ENCODE peak calls at places on chromosome 4, in four cellular contexts. J is HFF-Myc, E is uterus, N is AG04450. R is an unnamed sample.

GRCh38 chr4:176404591-176404990 is 84.8 kb downstream of the SPCS3 start:
- DNase-seq in J (peak), E (no peak), N (no peak), R (no peak)

GRCh38 chr4:113976937-113977855 is 2.3 kb downstream of the ARSJ start:
- DNase-seq in J (no peak), E (no peak), N (no peak), R (no peak)

GRCh38 chr4:172758586-172759340 is 409.8 kb upstream of the GALNT7 start:
- DNase-seq in J (peak), E (no peak), N (peak), R (no peak)

GRCh38 chr4:11337287-11337686 is 91.4 kb downstream of the HS3ST1 start:
- DNase-seq in J (no peak), E (no peak), N (no peak), R (no peak)

GRCh38 chr4:3432381-3432790 is 9.4 kb upstream of the HGFAC start:
- DNase-seq in J (no peak), E (no peak), N (no peak), R (no peak)

GRCh38 chr4:87250294-87250693 is 29.9 kb upstream of the KLHL8 start:
- DNase-seq in J (no peak), E (no peak), N (no peak), R (no peak)

GRCh38 chr4:106238819-106239420 is 77.1 kb downstream of the TBCK start:
- DNase-seq in J (peak), E (no peak), N (no peak), R (peak)

GRCh38 chr4:139619644-139620043 is 46.0 kb upstream of the MGST2 start:
- DNase-seq in J (no peak), E (no peak), N (no peak), R (no peak)

GRCh38 chr4:39591290-39591689 is 47.4 kb downstream of the SMIM14 start:
- DNase-seq in J (no peak), E (no peak), N (no peak), R (no peak)

GRCh38 chr4:120940547-120940946 is 18.0 kb upstream of the PRDM5 start:
- DNase-seq in J (no peak), E (no peak), N (no peak), R (no peak)

GRCh38 chr4:140609548-140610425 is 41.0 kb upstream of the UCP1 start:
- DNase-seq in J (peak), E (no peak), N (peak), R (peak)

GRCh38 chr4:8900588-8900987 is 28.9 kb upstream of the HMX1 start:
- DNase-seq in J (no peak), E (no peak), N (no peak), R (no peak)

GRCh38 chr4:123398151-123398802 is 1.7 kb downstream of the SPRY1 start:
- DNase-seq in J (no peak), E (peak), N (no peak), R (no peak)

GRCh38 chr4:40189997-40190396 is 6.8 kb upstream of the RHOH start:
- DNase-seq in J (no peak), E (no peak), N (no peak), R (no peak)

GRCh38 chr4:81032174-81032551 is 1.7 kb downstream of the BMP3 start:
- DNase-seq in J (no peak), E (no peak), N (no peak), R (no peak)

GRCh38 chr4:113411496-113411938 is 350.0 kb downstream of the CAMK2D start:
- DNase-seq in J (peak), E (no peak), N (peak), R (peak)

GRCh38 chr4:149841686-149842085 is 26.0 kb upstream of the IQCM start:
- DNase-seq in J (no peak), E (no peak), N (no peak), R (no peak)

GRCh38 chr4:186265683-186266648 is at the start of gene F11:
- DNase-seq in J (no peak), E (no peak), N (no peak), R (no peak)

GRCh38 chr4:139633661-139634060 is 32.0 kb upstream of the MGST2 start:
- DNase-seq in J (no peak), E (peak), N (no peak), R (no peak)

GRCh38 chr4:1293981-1294380 is 4.3 kb downstream of the MAEA start:
- DNase-seq in J (no peak), E (no peak), N (no peak), R (no peak)

GRCh38 chr4:186326391-186326790 is 60.4 kb downstream of the F11 start:
- DNase-seq in J (no peak), E (no peak), N (peak), R (no peak)

GRCh38 chr4:188008377-188008776 is 12.8 kb downstream of the ZFP42 start:
- DNase-seq in J (peak), E (no peak), N (peak), R (peak)

GRCh38 chr4:3276961-3277360 is 15.9 kb upstream of the RGS12 start:
- DNase-seq in J (no peak), E (no peak), N (peak), R (no peak)

GRCh38 chr4:89324671-89325070 is 17.1 kb upstream of the GPRIN3 start:
- DNase-seq in J (no peak), E (no peak), N (no peak), R (no peak)

GRCh38 chr4:41216294-41217019 is 2.1 kb upstream of the APBB2 start:
- DNase-seq in J (peak), E (peak), N (no peak), R (no peak)

GRCh38 chr4:175459571-175459970 is 352.5 kb downstream of the GPM6A start:
- DNase-seq in J (no peak), E (no peak), N (no peak), R (no peak)

GRCh38 chr4:17066972-17067371 is 168.5 kb upstream of the LDB2 start:
- DNase-seq in J (peak), E (peak), N (peak), R (peak)

GRCh38 chr4:143700060-143700419 is 435 bp downstream of the FREM3 start:
- DNase-seq in J (no peak), E (no peak), N (no peak), R (no peak)

GRCh38 chr4:32455231-32455630 is 1735.1 kb downstream of the PCDH7 start:
- DNase-seq in J (no peak), E (no peak), N (no peak), R (no peak)

GRCh38 chr4:36255575-36255974 is 11.3 kb upstream of the ARAP2 start:
- DNase-seq in J (no peak), E (no peak), N (no peak), R (no peak)

GRCh38 chr4:38917481-38918025 is 49.9 kb downstream of the FAM114A1 start:
- DNase-seq in J (no peak), E (no peak), N (peak), R (no peak)

GRCh38 chr4:11615601-11616000 is 186.9 kb upstream of the HS3ST1 start:
- DNase-seq in J (no peak), E (no peak), N (no peak), R (no peak)

GRCh38 chr4:39770969-39771724 is 73.2 kb downstream of the UBE2K start:
- DNase-seq in J (no peak), E (no peak), N (no peak), R (no peak)

GRCh38 chr4:119659576-119659975 is 31.0 kb upstream of the PDE5A start:
- DNase-seq in J (peak), E (no peak), N (no peak), R (peak)

GRCh38 chr4:85967872-85968271 is 392.0 kb downstream of the MAPK10 start:
- DNase-seq in J (no peak), E (no peak), N (no peak), R (no peak)

DNA sequence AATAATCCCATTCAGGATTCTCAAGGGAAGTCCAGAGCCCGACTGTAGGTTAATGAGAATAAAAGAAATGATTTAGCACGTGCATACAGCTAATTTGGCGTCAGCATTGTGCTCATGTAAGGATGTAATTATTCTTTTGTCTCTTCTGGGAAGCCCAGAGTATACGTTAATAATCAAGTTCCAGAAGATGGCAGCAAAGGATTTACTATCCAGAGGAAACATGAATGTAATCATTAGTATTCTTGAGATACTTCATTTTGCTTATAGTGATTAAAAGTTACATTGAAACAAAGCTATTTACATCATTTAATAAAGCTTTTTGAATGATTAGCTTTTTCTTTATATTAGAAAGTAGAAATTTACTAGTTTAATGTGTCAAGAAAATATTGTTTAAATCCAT is 27.1 kb upstream of the MAP9 start:
- DNase-seq in J (peak), E (no peak), N (no peak), R (peak)
- TF ChIP-seq CTCF in J (no peak), E (peak), N (peak), R (peak)

DNA sequence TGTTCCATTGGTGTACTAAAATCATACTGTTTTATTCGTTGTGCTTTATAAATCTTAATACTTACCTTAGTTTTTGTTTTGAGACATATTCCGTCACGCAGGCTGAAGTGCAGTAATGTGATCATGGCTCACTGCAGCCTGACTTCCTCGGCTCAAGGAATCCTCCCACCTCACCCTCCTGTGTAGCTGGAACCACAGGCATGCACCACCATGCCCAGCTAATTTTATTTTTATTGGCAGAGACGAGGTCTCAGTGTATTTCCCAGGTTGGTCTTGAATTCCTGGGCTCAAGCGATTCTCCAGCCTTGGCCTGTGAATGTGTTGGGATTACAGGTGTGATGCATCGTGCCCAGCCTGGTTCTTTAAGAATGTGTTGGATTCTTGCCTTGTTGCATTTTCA is 24.4 kb upstream of the DCK start:
- DNase-seq in J (no peak), E (no peak), N (no peak), R (no peak)
- TF ChIP-seq CTCF in J (no peak), E (no peak), N (no peak), R (no peak)

DNA sequence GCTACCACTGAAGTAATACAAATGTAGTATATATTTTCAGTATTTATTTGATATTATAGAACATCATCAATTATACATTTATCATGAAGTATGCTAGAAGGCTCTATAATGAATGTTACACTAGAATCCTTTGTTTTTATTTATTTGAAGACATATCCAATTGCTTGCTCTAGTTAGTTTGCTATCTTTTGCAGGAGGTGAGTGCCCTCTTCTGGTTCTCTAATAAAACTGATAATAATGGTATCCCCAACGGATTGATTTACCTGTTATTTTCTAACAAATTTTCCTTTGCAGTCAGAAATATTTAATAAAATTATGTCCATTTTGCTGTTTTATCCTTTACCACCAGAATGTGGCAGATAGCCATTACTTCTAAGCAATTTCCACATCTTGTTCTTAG is 274.3 kb upstream of the TACR3 start:
- DNase-seq in J (no peak), E (no peak), N (no peak), R (no peak)
- TF ChIP-seq CTCF in J (no peak), E (no peak), N (no peak), R (no peak)

DNA sequence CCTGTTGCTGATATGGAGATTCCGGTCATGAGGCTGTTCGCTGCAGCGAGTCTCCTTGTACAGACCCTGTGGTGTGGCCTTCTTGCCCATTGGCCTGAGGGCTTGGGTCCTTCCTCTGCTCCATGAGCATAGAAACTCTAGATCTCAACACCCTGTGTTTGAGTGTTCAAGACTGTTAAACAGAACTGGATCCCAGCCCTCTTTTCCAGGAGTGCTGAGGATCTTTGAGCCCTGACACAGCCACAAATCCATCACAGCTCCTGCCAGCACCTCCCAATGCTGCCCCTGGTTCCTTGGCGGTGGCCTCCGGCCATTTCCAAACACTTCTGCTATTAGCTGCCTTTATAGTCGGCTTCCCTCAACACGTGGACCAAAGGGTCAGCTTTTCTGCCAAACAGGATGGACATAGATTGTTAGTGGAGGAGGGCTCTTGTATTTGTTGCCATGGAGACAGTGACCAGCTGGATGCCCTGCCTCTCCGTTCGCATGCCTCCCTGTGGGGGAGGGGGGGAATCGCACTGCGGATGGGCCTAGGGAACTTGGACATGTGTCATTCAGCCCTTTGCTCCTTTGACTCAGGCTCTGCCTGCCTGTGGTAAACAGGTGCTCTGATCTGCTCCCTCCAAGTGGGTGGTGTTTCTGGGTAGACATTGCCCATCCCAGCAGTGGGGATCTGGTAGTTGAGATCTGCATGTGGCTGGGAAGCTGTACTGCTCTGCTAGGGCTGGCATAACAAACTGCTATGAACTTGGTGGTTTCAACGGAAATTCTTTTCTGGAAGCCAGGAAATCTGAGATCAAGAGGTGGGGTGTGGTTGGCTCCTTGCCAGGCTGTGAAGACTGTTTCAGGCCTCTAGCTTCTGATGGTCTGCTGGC is 6.9 kb upstream of the WDR1 start:
- DNase-seq in J (no peak), E (peak), N (no peak), R (no peak)
- TF ChIP-seq CTCF in J (no peak), E (no peak), N (no peak), R (no peak)

GRCh38 chr4:24734511-24734910 is 60.9 kb upstream of the SOD3 start:
- DNase-seq in J (no peak), E (no peak), N (no peak), R (no peak)

GRCh38 chr4:24741915-24742314 is 53.5 kb upstream of the SOD3 start:
- DNase-seq in J (no peak), E (no peak), N (no peak), R (no peak)

GRCh38 chr4:24730256-24731001 is 64.9 kb upstream of the SOD3 start:
- DNase-seq in J (no peak), E (peak), N (peak), R (peak)

GRCh38 chr4:24731448-24731847 is 63.9 kb upstream of the SOD3 start:
- DNase-seq in J (no peak), E (no peak), N (no peak), R (no peak)

DNA sequence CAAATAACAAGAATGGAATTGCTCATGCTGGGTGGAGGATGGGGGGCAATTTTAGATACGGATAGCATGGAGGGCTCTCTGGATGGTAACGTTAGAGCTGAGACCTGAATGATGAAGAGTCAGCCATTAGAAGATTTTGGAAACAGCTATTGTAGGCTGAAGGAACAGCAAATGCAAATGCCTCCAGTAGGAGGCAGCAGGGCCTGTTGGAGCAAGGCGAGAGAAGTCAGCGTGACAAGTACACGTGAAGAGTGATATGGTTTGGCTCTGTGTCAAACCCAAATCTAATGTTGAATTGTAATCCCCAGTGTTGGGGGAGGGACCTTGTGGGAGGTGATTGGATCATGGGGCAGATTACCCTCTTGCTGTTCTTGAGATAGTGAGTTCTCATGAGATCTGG is 59.3 kb upstream of the SOD3 start:
- DNase-seq in J (no peak), E (no peak), N (no peak), R (no peak)
- TF ChIP-seq CTCF in J (peak), E (no peak), N (peak), R (peak)

GRCh38 chr4:24197891-24198290 is 308.0 kb upstream of the PPARGC1A start:
- DNase-seq in J (no peak), E (no peak), N (no peak), R (no peak)

GRCh38 chr4:24192018-24192641 is 302.3 kb upstream of the PPARGC1A start:
- DNase-seq in J (no peak), E (no peak), N (no peak), R (no peak)

GRCh38 chr4:24196785-24197184 is 306.9 kb upstream of the PPARGC1A start:
- DNase-seq in J (no peak), E (no peak), N (no peak), R (no peak)

GRCh38 chr4:24195976-24196736 is 306.3 kb upstream of the PPARGC1A start:
- DNase-seq in J (no peak), E (no peak), N (no peak), R (no peak)
- TF ChIP-seq CTCF in J (no peak), E (no peak), N (peak), R (no peak)

GRCh38 chr4:165208741-165209388 is 1.5 kb downstream of the KLHL2 start:
- DNase-seq in J (no peak), E (no peak), N (no peak), R (no peak)

GRCh38 chr4:165208322-165208652 is 926 bp downstream of the KLHL2 start:
- DNase-seq in J (no peak), E (no peak), N (no peak), R (no peak)

GRCh38 chr4:165207016-165207430 is 338 bp upstream of the KLHL2 start:
- DNase-seq in J (no peak), E (peak), N (no peak), R (no peak)

GRCh38 chr4:165209796-165210195 is 2.4 kb downstream of the KLHL2 start:
- DNase-seq in J (no peak), E (no peak), N (no peak), R (no peak)

GRCh38 chr4:165207431-165208321 is at the start of gene KLHL2:
- DNase-seq in J (no peak), E (peak), N (peak), R (peak)
- TF ChIP-seq CTCF in J (no peak), E (no peak), N (no peak), R (no peak)

GRCh38 chr4:152165146-152165545 is 370.7 kb downstream of the FBXW7 start:
- DNase-seq in J (peak), E (no peak), N (no peak), R (no peak)
- TF ChIP-seq CTCF in J (no peak), E (no peak), N (no peak), R (no peak)